ENCODE peak calls at places on chromosomes 5 and 9, in six cellular contexts. V, F, P, L, R and J are unnamed samples.

GRCh38 chr5:126965487-126965886 is 64.9 kb downstream of the MARCHF3 start:
- DNase-seq in V (no peak), F (peak), P (no peak), L (no peak), R (no peak), J (no peak)

GRCh38 chr5:93192107-93192506 is 388.9 kb downstream of the NR2F1-AS1 start:
- DNase-seq in V (no peak), F (peak), P (peak), L (no peak), R (peak), J (peak)

GRCh38 chr5:42840279-42840678 is 28.6 kb upstream of the SELENOP start:
- DNase-seq in V (no peak), F (peak), P (no peak), L (peak), R (peak), J (peak)

GRCh38 chr9:128886211-128886826 is 4.4 kb downstream of the LRRC8A start:
- DNase-seq in V (no peak), F (peak), P (no peak), L (no peak), R (no peak), J (no peak)

GRCh38 chr9:92048924-92049625 is 66.1 kb downstream of the SPTLC1 start:
- DNase-seq in V (no peak), F (no peak), P (no peak), L (no peak), R (no peak), J (peak)

GRCh38 chr9:26745111-26745510 is 147.5 kb downstream of the CAAP1 start:
- DNase-seq in V (no peak), F (no peak), P (no peak), L (no peak), R (no peak), J (no peak)

GRCh38 chr9:114497727-114498382 is 7.4 kb downstream of the WHRN start:
- DNase-seq in V (no peak), F (no peak), P (no peak), L (no peak), R (no peak), J (no peak)

GRCh38 chr5:38780950-38781349 is 64.9 kb upstream of the OSMR start:
- DNase-seq in V (no peak), F (peak), P (no peak), L (no peak), R (peak), J (peak)

GRCh38 chr5:38595149-38595725 is 38.8 kb upstream of the LIFR start:
- DNase-seq in V (no peak), F (peak), P (no peak), L (no peak), R (peak), J (peak)

GRCh38 chr5:43152946-43153345 is 32.2 kb downstream of the ZNF131 start:
- DNase-seq in V (no peak), F (peak), P (no peak), L (no peak), R (no peak), J (peak)

GRCh38 chr5:170493028-170493820 is 10.6 kb upstream of the KCNIP1 start:
- DNase-seq in V (no peak), F (no peak), P (no peak), L (no peak), R (no peak), J (no peak)

GRCh38 chr5:10103098-10103497 is 146.6 kb downstream of the ATPSCKMT start:
- DNase-seq in V (no peak), F (no peak), P (no peak), L (no peak), R (no peak), J (no peak)

GRCh38 chr5:67315082-67315801 is 118.6 kb upstream of the CD180 start:
- DNase-seq in V (no peak), F (peak), P (no peak), L (no peak), R (peak), J (no peak)

GRCh38 chr9:3758816-3759576 is 233.2 kb upstream of the RFX3 start:
- DNase-seq in V (no peak), F (no peak), P (no peak), L (no peak), R (peak), J (no peak)

GRCh38 chr5:157343842-157344790 is 78.2 kb downstream of the CYFIP2 start:
- DNase-seq in V (no peak), F (peak), P (no peak), L (no peak), R (no peak), J (no peak)

GRCh38 chr9:31776471-31776870 is 608.0 kb upstream of the ACO1 start:
- DNase-seq in V (no peak), F (no peak), P (no peak), L (no peak), R (no peak), J (no peak)

GRCh38 chr5:87020099-87020934 is 247.4 kb upstream of the RASA1 start:
- DNase-seq in V (no peak), F (peak), P (no peak), L (peak), R (no peak), J (no peak)

DNA sequence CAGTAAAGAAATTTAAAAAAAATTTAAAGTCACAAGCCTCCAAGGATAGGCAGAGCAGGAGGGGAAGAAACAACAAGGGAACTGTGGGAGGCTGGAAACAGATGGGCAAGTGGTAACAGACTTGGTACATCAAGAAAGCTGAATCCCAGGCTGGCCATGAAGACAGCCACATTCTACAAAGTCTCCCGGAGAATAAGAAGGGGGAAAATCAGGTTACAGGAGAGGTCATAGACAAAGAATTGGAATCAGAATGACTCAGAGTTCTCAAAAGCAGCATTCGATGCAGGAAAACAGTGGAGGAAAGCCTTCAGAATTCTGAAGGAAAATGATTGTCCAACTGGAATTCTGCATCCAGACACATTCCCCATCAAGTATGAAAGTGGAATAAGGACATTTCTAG is 129.7 kb downstream of the ADAMTS2 start:
- DNase-seq in V (no peak), F (no peak), P (no peak), L (no peak), R (no peak), J (no peak)
- H3K4me3 ChIP-seq in V (no peak), F (no peak), P (no peak), L (no peak), R (no peak), J (no peak)

GRCh38 chr5:139600336-139600949 is 39.3 kb downstream of the UBE2D2 start:
- DNase-seq in V (no peak), F (peak), P (no peak), L (no peak), R (peak), J (peak)
- H3K27ac ChIP-seq in V (no peak), F (peak), P (no peak), L (no peak), R (peak), J (no peak)

GRCh38 chr5:399296-400281 is 43.4 kb upstream of the EXOC3 start:
- DNase-seq in V (no peak), F (peak), P (peak), L (peak), R (peak), J (peak)

GRCh38 chr5:398475-399295 is 44.3 kb upstream of the EXOC3 start:
- DNase-seq in V (no peak), F (no peak), P (no peak), L (no peak), R (no peak), J (no peak)

GRCh38 chr5:401216-402034 is 41.6 kb upstream of the EXOC3 start:
- DNase-seq in V (no peak), F (no peak), P (no peak), L (no peak), R (no peak), J (no peak)

GRCh38 chr5:402615-403359 is 40.2 kb upstream of the EXOC3 start:
- DNase-seq in V (no peak), F (no peak), P (no peak), L (no peak), R (no peak), J (no peak)

GRCh38 chr5:400282-401215 is 42.4 kb upstream of the EXOC3 start:
- DNase-seq in V (no peak), F (peak), P (no peak), L (no peak), R (no peak), J (no peak)
- H3K4me3 ChIP-seq in V (no peak), F (peak), P (peak), L (no peak), R (peak), J (peak)

DNA sequence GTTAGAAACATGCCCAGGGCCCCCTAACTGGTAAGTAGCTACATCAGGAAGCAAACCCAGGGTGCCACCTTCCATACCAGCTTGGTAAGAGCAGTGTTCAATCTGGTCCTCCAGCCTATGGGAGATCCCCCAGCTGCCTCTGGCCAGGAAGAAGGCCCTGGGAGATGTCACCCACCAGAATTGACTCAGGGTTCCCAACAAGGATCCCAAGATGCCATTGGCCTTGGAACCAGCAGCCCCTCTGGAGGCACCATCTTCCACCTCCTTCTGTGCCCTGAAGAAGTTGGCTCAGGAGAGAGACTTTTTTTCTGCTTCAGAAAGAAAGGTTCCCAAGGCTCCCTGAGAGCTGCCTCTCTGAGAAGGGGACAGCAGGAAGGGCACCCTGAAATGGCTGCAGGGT is 56.6 kb upstream of the IL17B start:
- DNase-seq in V (no peak), F (no peak), P (no peak), L (no peak), R (no peak), J (no peak)
- H3K27ac ChIP-seq in V (no peak), F (no peak), P (no peak), L (no peak), R (no peak), J (no peak)

GRCh38 chr5:173550641-173551040 is 65.8 kb downstream of the BOD1 start:
- DNase-seq in V (no peak), F (no peak), P (no peak), L (no peak), R (no peak), J (no peak)

GRCh38 chr5:173557123-173557903 is 59.1 kb downstream of the BOD1 start:
- DNase-seq in V (no peak), F (no peak), P (no peak), L (no peak), R (no peak), J (no peak)

GRCh38 chr5:173554038-173554955 is 62.2 kb downstream of the BOD1 start:
- DNase-seq in V (no peak), F (peak), P (no peak), L (no peak), R (no peak), J (no peak)

GRCh38 chr5:173556142-173557028 is 60.1 kb downstream of the BOD1 start:
- DNase-seq in V (no peak), F (no peak), P (no peak), L (no peak), R (no peak), J (no peak)

GRCh38 chr5:173554989-173555705 is 61.3 kb downstream of the BOD1 start:
- DNase-seq in V (no peak), F (peak), P (no peak), L (no peak), R (no peak), J (no peak)
- H3K4me3 ChIP-seq in V (no peak), F (no peak), P (no peak), L (no peak), R (peak), J (no peak)

GRCh38 chr5:76477061-76477460 is 74.0 kb downstream of the IQGAP2 start:
- DNase-seq in V (no peak), F (no peak), P (no peak), L (no peak), R (no peak), J (no peak)

GRCh38 chr5:76475936-76476335 is 72.9 kb downstream of the IQGAP2 start:
- DNase-seq in V (no peak), F (no peak), P (no peak), L (no peak), R (no peak), J (no peak)

GRCh38 chr5:76477576-76477975 is 74.5 kb downstream of the IQGAP2 start:
- DNase-seq in V (no peak), F (no peak), P (no peak), L (no peak), R (no peak), J (no peak)

GRCh38 chr5:76475358-76475757 is 72.3 kb downstream of the IQGAP2 start:
- DNase-seq in V (no peak), F (no peak), P (no peak), L (no peak), R (no peak), J (no peak)

DNA sequence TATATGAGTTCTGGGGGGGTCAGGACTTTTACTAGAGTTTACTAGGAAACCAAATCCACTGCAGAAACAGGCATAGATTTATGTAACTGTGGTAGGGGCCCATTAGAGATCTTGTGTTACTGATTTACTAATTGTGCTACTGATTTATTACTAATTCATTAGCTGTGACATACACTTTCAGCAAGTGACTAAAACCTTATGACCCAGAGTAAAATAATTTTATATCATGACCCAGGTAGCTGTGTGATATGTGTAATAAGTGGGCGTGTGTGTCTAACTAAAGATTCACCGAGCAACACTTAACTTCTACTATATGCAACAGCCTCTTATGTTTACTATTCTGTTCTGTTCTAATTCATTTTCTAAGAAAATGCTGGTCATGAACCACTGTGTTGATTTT is 73.6 kb downstream of the IQGAP2 start:
- DNase-seq in V (no peak), F (no peak), P (no peak), L (no peak), R (no peak), J (no peak)
- H3K27ac ChIP-seq in V (no peak), F (no peak), P (no peak), L (no peak), R (no peak), J (no peak)

GRCh38 chr5:53571403-53571802 is 11.0 kb downstream of the NDUFS4 start:
- DNase-seq in V (no peak), F (no peak), P (no peak), L (no peak), R (no peak), J (no peak)
- H3K4me3 ChIP-seq in V (no peak), F (no peak), P (no peak), L (no peak), R (no peak), J (no peak)